ENCODE peak calls at places on chromosomes 16 and 17, in six cellular contexts. One of them, this sample, is unnamed. For H3K9me3, the result is how much of the 10 kb centered on the place peaks cover.

GRCh38 chr16:21628772-21629171 is 23.6 kb downstream of the IGSF6 start:
- DNase-seq in astrocyte: peak
- DNase-seq in gastrocnemius medialis: no peak
- DNase-seq in cardiac muscle cell: no peak
- DNase-seq in upper lobe of right lung: no peak
- DNase-seq in tibial artery: no peak
- DNase-seq in this sample: no peak

GRCh38 chr17:72666519-72666874 is 426.0 kb downstream of the SLC39A11 start:
- DNase-seq in astrocyte: peak
- DNase-seq in gastrocnemius medialis: no peak
- DNase-seq in cardiac muscle cell: no peak
- DNase-seq in upper lobe of right lung: no peak
- DNase-seq in tibial artery: no peak
- DNase-seq in this sample: no peak

GRCh38 chr16:11380836-11381235 is 35.6 kb downstream of the RMI2 start:
- DNase-seq in astrocyte: no peak
- DNase-seq in gastrocnemius medialis: no peak
- DNase-seq in cardiac muscle cell: no peak
- DNase-seq in upper lobe of right lung: no peak
- DNase-seq in tibial artery: no peak
- DNase-seq in this sample: peak

GRCh38 chr17:11330871-11331270 is 89.9 kb downstream of the SHISA6 start:
- DNase-seq in astrocyte: peak
- DNase-seq in gastrocnemius medialis: no peak
- DNase-seq in cardiac muscle cell: peak
- DNase-seq in upper lobe of right lung: no peak
- DNase-seq in tibial artery: no peak
- DNase-seq in this sample: no peak

GRCh38 chr17:17041018-17041521 is 1.2 kb upstream of the MPRIP start:
- DNase-seq in astrocyte: no peak
- DNase-seq in gastrocnemius medialis: peak
- DNase-seq in cardiac muscle cell: no peak
- DNase-seq in upper lobe of right lung: peak
- DNase-seq in tibial artery: peak
- DNase-seq in this sample: no peak

GRCh38 chr17:82156284-82156925 is 56.2 kb downstream of the CCDC57 start:
- DNase-seq in astrocyte: no peak
- DNase-seq in gastrocnemius medialis: no peak
- DNase-seq in cardiac muscle cell: no peak
- DNase-seq in upper lobe of right lung: peak
- DNase-seq in tibial artery: no peak
- DNase-seq in this sample: no peak

GRCh38 chr16:23801387-23801786 is 34.4 kb upstream of the PRKCB start:
- DNase-seq in astrocyte: peak
- DNase-seq in gastrocnemius medialis: peak
- DNase-seq in cardiac muscle cell: peak
- DNase-seq in upper lobe of right lung: peak
- DNase-seq in tibial artery: peak
- DNase-seq in this sample: peak

GRCh38 chr17:80673152-80673920 is 128.7 kb downstream of the RPTOR start:
- DNase-seq in astrocyte: peak
- DNase-seq in gastrocnemius medialis: no peak
- DNase-seq in cardiac muscle cell: peak
- DNase-seq in upper lobe of right lung: no peak
- DNase-seq in tibial artery: no peak
- DNase-seq in this sample: no peak

GRCh38 chr17:40347319-40348135 is 17.0 kb downstream of the GJD3 start:
- DNase-seq in astrocyte: no peak
- DNase-seq in gastrocnemius medialis: peak
- DNase-seq in cardiac muscle cell: no peak
- DNase-seq in upper lobe of right lung: no peak
- DNase-seq in tibial artery: no peak
- DNase-seq in this sample: no peak

GRCh38 chr16:30185683-30186421 is 2.5 kb downstream of the CORO1A start:
- DNase-seq in astrocyte: no peak
- DNase-seq in gastrocnemius medialis: peak
- DNase-seq in cardiac muscle cell: no peak
- DNase-seq in upper lobe of right lung: peak
- DNase-seq in tibial artery: peak
- DNase-seq in this sample: peak

GRCh38 chr17:47735536-47736011 is 2.5 kb downstream of the TBX21 start:
- DNase-seq in astrocyte: no peak
- DNase-seq in gastrocnemius medialis: no peak
- DNase-seq in cardiac muscle cell: no peak
- DNase-seq in upper lobe of right lung: peak
- DNase-seq in tibial artery: no peak
- DNase-seq in this sample: peak

GRCh38 chr17:40452921-40453378 is 9.7 kb downstream of the IGFBP4 start:
- DNase-seq in astrocyte: no peak
- DNase-seq in gastrocnemius medialis: no peak
- DNase-seq in cardiac muscle cell: no peak
- DNase-seq in upper lobe of right lung: no peak
- DNase-seq in tibial artery: no peak
- DNase-seq in this sample: no peak

GRCh38 chr16:56357291-56357764 is 68.0 kb downstream of the AMFR start:
- DNase-seq in astrocyte: peak
- DNase-seq in gastrocnemius medialis: peak
- DNase-seq in cardiac muscle cell: peak
- DNase-seq in upper lobe of right lung: no peak
- DNase-seq in tibial artery: no peak
- DNase-seq in this sample: peak

GRCh38 chr17:82226809-82227628 is 1.8 kb upstream of the SLC16A3 start:
- DNase-seq in astrocyte: no peak
- DNase-seq in gastrocnemius medialis: no peak
- DNase-seq in cardiac muscle cell: no peak
- DNase-seq in upper lobe of right lung: peak
- DNase-seq in tibial artery: no peak
- DNase-seq in this sample: peak

DNA sequence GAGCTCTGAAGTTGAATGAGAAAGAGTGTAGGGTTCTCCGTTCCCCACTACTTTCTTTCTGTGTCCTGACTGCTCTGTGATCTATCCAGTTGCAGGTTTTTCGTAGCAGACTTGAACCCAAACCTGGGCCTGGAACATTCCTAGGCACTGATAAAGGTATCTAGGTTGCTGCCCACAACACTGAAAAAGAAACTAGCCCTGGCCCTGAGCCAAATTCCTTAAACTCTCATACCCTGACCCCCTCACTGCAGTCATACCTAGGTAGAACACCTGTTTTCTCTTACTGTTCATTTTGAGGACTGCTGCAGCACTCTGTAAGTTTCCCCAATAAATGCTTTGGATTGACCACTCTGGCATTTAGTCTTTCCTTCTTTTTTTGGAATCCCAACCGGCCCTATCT is 5.4 kb downstream of the HYDIN start:
- DNase-seq in astrocyte: no peak
- DNase-seq in gastrocnemius medialis: no peak
- DNase-seq in cardiac muscle cell: no peak
- DNase-seq in upper lobe of right lung: no peak
- DNase-seq in tibial artery: no peak
- DNase-seq in this sample: no peak
- H3K9me3 ChIP-seq in astrocyte: under half
- H3K9me3 ChIP-seq in gastrocnemius medialis: under half
- H3K9me3 ChIP-seq in cardiac muscle cell: under half
- H3K9me3 ChIP-seq in upper lobe of right lung: under half
- H3K9me3 ChIP-seq in tibial artery: under half
- H3K9me3 ChIP-seq in this sample: under half

GRCh38 chr17:66952681-66953638 is 11.5 kb upstream of the CACNG4 start:
- DNase-seq in astrocyte: no peak
- DNase-seq in gastrocnemius medialis: no peak
- DNase-seq in cardiac muscle cell: no peak
- DNase-seq in upper lobe of right lung: no peak
- DNase-seq in tibial artery: no peak
- DNase-seq in this sample: no peak
- TF ChIP-seq CTCF in astrocyte: no peak
- TF ChIP-seq CTCF in gastrocnemius medialis: no peak
- TF ChIP-seq CTCF in cardiac muscle cell: no peak
- TF ChIP-seq CTCF in upper lobe of right lung: no peak
- TF ChIP-seq CTCF in tibial artery: no peak
- TF ChIP-seq CTCF in this sample: no peak

DNA sequence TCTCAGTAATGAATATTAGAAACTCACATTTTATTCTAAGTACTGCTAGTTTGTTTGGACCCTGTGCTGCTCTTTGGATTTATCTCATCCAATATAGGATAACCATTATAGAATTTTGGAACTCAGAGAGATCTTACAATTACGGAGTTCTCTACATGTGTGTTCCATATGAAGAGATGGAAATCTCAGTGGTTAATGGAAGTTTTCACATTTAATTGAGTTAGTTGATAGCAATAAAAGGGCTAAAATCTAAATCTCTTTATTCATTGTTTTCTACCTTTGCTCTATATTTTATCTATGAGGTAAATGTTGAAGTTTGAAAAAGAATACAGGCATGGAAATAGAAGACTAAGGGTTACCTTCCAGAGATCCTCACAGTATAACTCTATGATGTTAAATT is 558.0 kb upstream of the KIF2B start:
- DNase-seq in astrocyte: no peak
- DNase-seq in gastrocnemius medialis: no peak
- DNase-seq in cardiac muscle cell: no peak
- DNase-seq in upper lobe of right lung: no peak
- DNase-seq in tibial artery: no peak
- DNase-seq in this sample: no peak
- H3K9me3 ChIP-seq in astrocyte: under half
- H3K9me3 ChIP-seq in gastrocnemius medialis: under half
- H3K9me3 ChIP-seq in cardiac muscle cell: under half
- H3K9me3 ChIP-seq in upper lobe of right lung: under half
- H3K9me3 ChIP-seq in tibial artery: under half
- H3K9me3 ChIP-seq in this sample: under half

GRCh38 chr16:87698241-87698640 is 67.5 kb downstream of the KLHDC4 start:
- DNase-seq in astrocyte: no peak
- DNase-seq in gastrocnemius medialis: no peak
- DNase-seq in cardiac muscle cell: no peak
- DNase-seq in upper lobe of right lung: no peak
- DNase-seq in tibial artery: no peak
- DNase-seq in this sample: no peak

GRCh38 chr16:87697256-87697655 is 68.5 kb downstream of the KLHDC4 start:
- DNase-seq in astrocyte: no peak
- DNase-seq in gastrocnemius medialis: no peak
- DNase-seq in cardiac muscle cell: no peak
- DNase-seq in upper lobe of right lung: no peak
- DNase-seq in tibial artery: no peak
- DNase-seq in this sample: no peak

GRCh38 chr16:87695534-87695933 is 70.3 kb downstream of the KLHDC4 start:
- DNase-seq in astrocyte: no peak
- DNase-seq in gastrocnemius medialis: no peak
- DNase-seq in cardiac muscle cell: no peak
- DNase-seq in upper lobe of right lung: no peak
- DNase-seq in tibial artery: no peak
- DNase-seq in this sample: no peak

GRCh38 chr16:87697792-87698191 is 68.0 kb downstream of the KLHDC4 start:
- DNase-seq in astrocyte: no peak
- DNase-seq in gastrocnemius medialis: no peak
- DNase-seq in cardiac muscle cell: no peak
- DNase-seq in upper lobe of right lung: no peak
- DNase-seq in tibial artery: no peak
- DNase-seq in this sample: no peak

DNA sequence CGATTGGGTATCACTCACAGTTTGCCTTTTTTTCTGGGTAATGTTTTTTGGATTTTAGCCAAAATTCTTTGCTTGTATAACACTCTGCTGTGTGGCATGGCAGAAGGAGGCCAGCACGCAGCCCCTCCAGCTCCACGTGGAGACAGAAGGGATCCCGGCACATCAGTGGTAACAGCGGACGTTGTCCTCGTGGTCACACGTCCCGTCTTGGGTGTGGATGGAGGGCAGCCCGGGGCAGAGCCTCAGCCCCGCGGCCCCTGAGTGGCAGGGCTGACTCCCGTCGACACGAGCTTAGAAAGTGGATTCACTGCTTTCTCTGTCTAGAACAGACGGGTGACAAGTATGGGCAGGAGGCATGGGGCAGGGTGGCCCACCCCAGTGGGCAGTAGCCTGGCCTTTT is 69.0 kb downstream of the KLHDC4 start:
- DNase-seq in astrocyte: no peak
- DNase-seq in gastrocnemius medialis: no peak
- DNase-seq in cardiac muscle cell: no peak
- DNase-seq in upper lobe of right lung: no peak
- DNase-seq in tibial artery: no peak
- DNase-seq in this sample: no peak
- TF ChIP-seq CTCF in astrocyte: no peak
- TF ChIP-seq CTCF in gastrocnemius medialis: no peak
- TF ChIP-seq CTCF in cardiac muscle cell: no peak
- TF ChIP-seq CTCF in upper lobe of right lung: no peak
- TF ChIP-seq CTCF in tibial artery: no peak
- TF ChIP-seq CTCF in this sample: no peak

GRCh38 chr16:68009157-68009735 is 6.5 kb downstream of the DPEP2NB start:
- DNase-seq in astrocyte: no peak
- DNase-seq in gastrocnemius medialis: no peak
- DNase-seq in cardiac muscle cell: no peak
- DNase-seq in upper lobe of right lung: no peak
- DNase-seq in tibial artery: no peak
- DNase-seq in this sample: no peak

GRCh38 chr16:68019167-68019680 is 3.5 kb upstream of the DPEP2NB start:
- DNase-seq in astrocyte: no peak
- DNase-seq in gastrocnemius medialis: no peak
- DNase-seq in cardiac muscle cell: no peak
- DNase-seq in upper lobe of right lung: no peak
- DNase-seq in tibial artery: no peak
- DNase-seq in this sample: no peak

GRCh38 chr16:68015681-68016080 is at the start of gene DPEP2NB:
- DNase-seq in astrocyte: no peak
- DNase-seq in gastrocnemius medialis: no peak
- DNase-seq in cardiac muscle cell: no peak
- DNase-seq in upper lobe of right lung: no peak
- DNase-seq in tibial artery: no peak
- DNase-seq in this sample: no peak

GRCh38 chr16:68013440-68013839 is 2.3 kb downstream of the DPEP2NB start:
- DNase-seq in astrocyte: no peak
- DNase-seq in gastrocnemius medialis: no peak
- DNase-seq in cardiac muscle cell: peak
- DNase-seq in upper lobe of right lung: no peak
- DNase-seq in tibial artery: no peak
- DNase-seq in this sample: no peak
- H3K9me3 ChIP-seq in astrocyte: under half
- H3K9me3 ChIP-seq in gastrocnemius medialis: under half
- H3K9me3 ChIP-seq in cardiac muscle cell: under half
- H3K9me3 ChIP-seq in upper lobe of right lung: under half
- H3K9me3 ChIP-seq in tibial artery: under half
- H3K9me3 ChIP-seq in this sample: under half